ENCODE peak calls at places on chromosomes 13 and 19, in nine cellular contexts. D, K, X, Q, C, W, M, P and Z are unnamed samples.

GRCh38 chr13:46382224-46382623 is 4.8 kb downstream of the RUBCNL start:
- DNase-seq in D (no peak), K (no peak), X (no peak), Q (no peak), C (no peak), W (no peak), M (no peak), P (no peak), Z (no peak)

GRCh38 chr19:51188227-51188559 is 36.7 kb upstream of the CD33 start:
- DNase-seq in D (no peak), K (no peak), X (no peak), Q (no peak), C (no peak), W (no peak), M (no peak), P (no peak), Z (no peak)

GRCh38 chr19:56973713-56974553 is 133.4 kb upstream of the PEG3 start:
- DNase-seq in D (peak), K (no peak), X (no peak), Q (no peak), C (no peak), W (no peak), M (no peak), P (no peak), Z (no peak)

GRCh38 chr19:54609356-54609791 is 15.9 kb downstream of the LILRA1 start:
- DNase-seq in D (no peak), K (no peak), X (no peak), Q (no peak), C (no peak), W (no peak), M (no peak), P (no peak), Z (no peak)

GRCh38 chr19:42274065-42274682 is 5.1 kb downstream of the CIC start:
- DNase-seq in D (no peak), K (peak), X (no peak), Q (no peak), C (peak), W (no peak), M (no peak), P (no peak), Z (no peak)

GRCh38 chr13:43730642-43731041 is 56.1 kb downstream of the ENOX1 start:
- DNase-seq in D (no peak), K (no peak), X (no peak), Q (peak), C (no peak), W (no peak), M (no peak), P (peak), Z (no peak)

GRCh38 chr19:45153339-45154063 is 7.3 kb downstream of the NKPD1 start:
- DNase-seq in D (peak), K (no peak), X (peak), Q (peak), C (peak), W (peak), M (no peak), P (peak), Z (no peak)

GRCh38 chr13:98273067-98273823 is 96.2 kb upstream of the RNF113B start:
- DNase-seq in D (peak), K (no peak), X (no peak), Q (no peak), C (no peak), W (no peak), M (no peak), P (no peak), Z (no peak)

GRCh38 chr13:99003851-99004471 is 26.1 kb upstream of the DOCK9 start:
- DNase-seq in D (no peak), K (no peak), X (no peak), Q (no peak), C (no peak), W (no peak), M (no peak), P (no peak), Z (no peak)

GRCh38 chr13:30002577-30002976 is 152.2 kb upstream of the UBL3 start:
- DNase-seq in D (no peak), K (no peak), X (no peak), Q (no peak), C (no peak), W (no peak), M (no peak), P (peak), Z (no peak)

GRCh38 chr13:99031725-99032298 is 53.9 kb upstream of the DOCK9 start:
- DNase-seq in D (no peak), K (no peak), X (no peak), Q (no peak), C (no peak), W (no peak), M (no peak), P (no peak), Z (no peak)

GRCh38 chr13:45333973-45334922 is 6.7 kb downstream of the TPT1 start:
- DNase-seq in D (no peak), K (no peak), X (no peak), Q (no peak), C (peak), W (no peak), M (no peak), P (peak), Z (no peak)

GRCh38 chr13:41577437-41577836 is 120.1 kb downstream of the RGCC start:
- DNase-seq in D (no peak), K (peak), X (no peak), Q (no peak), C (no peak), W (no peak), M (peak), P (peak), Z (no peak)

GRCh38 chr13:107480130-107480529 is 735.2 kb downstream of the LIG4 start:
- DNase-seq in D (no peak), K (no peak), X (no peak), Q (no peak), C (no peak), W (no peak), M (no peak), P (peak), Z (no peak)

GRCh38 chr13:94411747-94412146 is 67.7 kb downstream of the DCT start:
- DNase-seq in D (no peak), K (no peak), X (no peak), Q (no peak), C (no peak), W (no peak), M (no peak), P (no peak), Z (no peak)

GRCh38 chr13:97212540-97213146 is 9.5 kb upstream of the MBNL2 start:
- DNase-seq in D (no peak), K (no peak), X (no peak), Q (peak), C (no peak), W (no peak), M (no peak), P (peak), Z (peak)

GRCh38 chr13:49421391-49421790 is 22.5 kb downstream of the CAB39L start:
- DNase-seq in D (peak), K (no peak), X (no peak), Q (peak), C (peak), W (peak), M (no peak), P (no peak), Z (no peak)

GRCh38 chr19:7560271-7560670 is 24.8 kb downstream of the PNPLA6 start:
- DNase-seq in D (no peak), K (no peak), X (no peak), Q (no peak), C (no peak), W (no peak), M (no peak), P (no peak), Z (peak)

GRCh38 chr19:33465834-33466233 is 55.8 kb downstream of the PEPD start:
- DNase-seq in D (no peak), K (no peak), X (no peak), Q (no peak), C (no peak), W (no peak), M (no peak), P (no peak), Z (no peak)

GRCh38 chr19:45152504-45153338 is 8.1 kb downstream of the NKPD1 start:
- DNase-seq in D (peak), K (no peak), X (no peak), Q (peak), C (peak), W (peak), M (no peak), P (peak), Z (no peak)

GRCh38 chr13:53201454-53202225 is 173.0 kb downstream of the OLFM4 start:
- DNase-seq in D (no peak), K (no peak), X (peak), Q (peak), C (no peak), W (peak), M (no peak), P (no peak), Z (no peak)

GRCh38 chr19:35266149-35266903 is 2.4 kb upstream of the USF2 start:
- DNase-seq in D (peak), K (no peak), X (no peak), Q (peak), C (no peak), W (no peak), M (peak), P (no peak), Z (no peak)

GRCh38 chr19:3304871-3305423 is 61.4 kb upstream of the NFIC start:
- DNase-seq in D (peak), K (peak), X (peak), Q (peak), C (peak), W (peak), M (peak), P (peak), Z (peak)

GRCh38 chr13:29465741-29466293 is 129.7 kb downstream of the SLC7A1 start:
- DNase-seq in D (no peak), K (no peak), X (no peak), Q (no peak), C (no peak), W (no peak), M (peak), P (peak), Z (no peak)

GRCh38 chr13:98214008-98214643 is 37.1 kb upstream of the RNF113B start:
- DNase-seq in D (no peak), K (no peak), X (no peak), Q (no peak), C (no peak), W (no peak), M (no peak), P (peak), Z (no peak)

GRCh38 chr13:51523082-51523518 is 61.2 kb upstream of the WDFY2 start:
- DNase-seq in D (no peak), K (peak), X (no peak), Q (peak), C (peak), W (no peak), M (no peak), P (peak), Z (peak)

GRCh38 chr19:35216833-35217707 is 11.5 kb downstream of the FAM187B start:
- DNase-seq in D (peak), K (peak), X (no peak), Q (peak), C (peak), W (no peak), M (no peak), P (no peak), Z (no peak)

GRCh38 chr19:11530432-11530831 is 1.5 kb upstream of the ECSIT start:
- DNase-seq in D (peak), K (peak), X (no peak), Q (peak), C (peak), W (peak), M (no peak), P (peak), Z (peak)

GRCh38 chr13:48562296-48563066 is 29.6 kb upstream of the RCBTB2 start:
- DNase-seq in D (no peak), K (no peak), X (no peak), Q (peak), C (peak), W (no peak), M (no peak), P (no peak), Z (no peak)

GRCh38 chr13:111034811-111035210 is 80.3 kb upstream of the ARHGEF7 start:
- DNase-seq in D (no peak), K (no peak), X (no peak), Q (no peak), C (no peak), W (no peak), M (no peak), P (peak), Z (no peak)

GRCh38 chr13:35478384-35479222 is 2.1 kb upstream of the MAB21L1 start:
- DNase-seq in D (no peak), K (no peak), X (no peak), Q (no peak), C (no peak), W (peak), M (no peak), P (no peak), Z (no peak)

DNA sequence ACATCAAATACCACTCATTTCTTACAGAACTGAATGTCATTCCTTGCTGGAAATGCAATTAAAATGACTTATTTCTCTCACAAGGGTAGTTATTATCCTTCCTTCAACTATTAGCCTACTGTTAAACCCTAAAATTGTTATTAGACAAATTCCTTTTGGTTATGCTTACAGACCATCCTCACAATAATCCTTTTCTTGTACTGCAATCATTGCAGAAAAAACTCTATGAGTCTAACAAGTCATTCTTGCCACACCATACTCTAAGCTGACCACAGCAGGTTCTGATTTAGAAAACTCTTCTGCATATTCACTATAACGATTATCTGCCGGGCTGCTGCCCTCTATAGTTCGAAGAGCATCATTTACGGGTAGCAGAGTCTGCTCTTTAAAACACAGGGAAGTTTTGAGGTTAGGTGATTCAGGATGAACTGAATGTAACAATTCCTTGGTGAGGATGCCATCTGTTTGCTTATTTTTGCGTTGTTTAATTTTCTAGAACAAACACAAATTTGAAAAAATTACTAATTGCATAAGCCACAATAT is 38.2 kb downstream of the MTMR6 start:
- DNase-seq in D (no peak), K (no peak), X (no peak), Q (no peak), C (no peak), W (peak), M (no peak), P (peak), Z (no peak)
- TF ChIP-seq CTCF in D (peak), K (no peak), X (peak), Q (no peak), C (no peak), W (peak), M (peak), P (peak), Z (peak)

DNA sequence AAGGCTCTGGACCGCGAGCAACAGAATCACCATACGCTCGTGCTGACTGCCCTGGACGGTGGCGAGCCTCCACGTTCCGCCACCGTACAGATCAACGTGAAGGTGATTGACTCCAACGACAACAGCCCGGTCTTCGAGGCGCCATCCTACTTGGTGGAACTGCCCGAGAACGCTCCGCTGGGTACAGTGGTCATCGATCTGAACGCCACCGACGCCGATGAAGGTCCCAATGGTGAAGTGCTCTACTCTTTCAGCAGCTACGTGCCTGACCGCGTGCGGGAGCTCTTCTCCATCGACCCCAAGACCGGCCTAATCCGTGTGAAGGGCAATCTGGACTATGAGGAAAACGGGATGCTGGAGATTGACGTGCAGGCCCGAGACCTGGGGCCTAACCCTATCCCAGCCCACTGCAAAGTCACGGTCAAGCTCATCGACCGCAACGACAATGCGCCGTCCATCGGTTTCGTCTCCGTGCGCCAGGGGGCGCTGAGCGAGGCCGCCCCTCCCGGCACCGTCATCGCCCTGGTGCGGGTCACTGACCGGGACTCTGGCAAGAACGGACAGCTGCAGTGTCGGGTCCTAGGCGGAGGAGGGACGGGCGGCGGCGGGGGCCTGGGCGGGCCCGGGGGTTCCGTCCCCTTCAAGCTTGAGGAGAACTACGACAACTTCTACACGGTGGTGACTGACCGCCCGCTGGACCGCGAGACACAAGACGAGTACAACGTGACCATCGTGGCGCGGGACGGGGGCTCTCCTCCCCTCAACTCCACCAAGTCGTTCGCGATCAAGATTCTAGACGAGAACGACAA is 1.8 kb downstream of the PCDH17 start:
- DNase-seq in D (no peak), K (no peak), X (peak), Q (peak), C (no peak), W (peak), M (no peak), P (no peak), Z (no peak)
- TF ChIP-seq CTCF in D (no peak), K (no peak), X (peak), Q (peak), C (no peak), W (peak), M (peak), P (no peak), Z (no peak)

DNA sequence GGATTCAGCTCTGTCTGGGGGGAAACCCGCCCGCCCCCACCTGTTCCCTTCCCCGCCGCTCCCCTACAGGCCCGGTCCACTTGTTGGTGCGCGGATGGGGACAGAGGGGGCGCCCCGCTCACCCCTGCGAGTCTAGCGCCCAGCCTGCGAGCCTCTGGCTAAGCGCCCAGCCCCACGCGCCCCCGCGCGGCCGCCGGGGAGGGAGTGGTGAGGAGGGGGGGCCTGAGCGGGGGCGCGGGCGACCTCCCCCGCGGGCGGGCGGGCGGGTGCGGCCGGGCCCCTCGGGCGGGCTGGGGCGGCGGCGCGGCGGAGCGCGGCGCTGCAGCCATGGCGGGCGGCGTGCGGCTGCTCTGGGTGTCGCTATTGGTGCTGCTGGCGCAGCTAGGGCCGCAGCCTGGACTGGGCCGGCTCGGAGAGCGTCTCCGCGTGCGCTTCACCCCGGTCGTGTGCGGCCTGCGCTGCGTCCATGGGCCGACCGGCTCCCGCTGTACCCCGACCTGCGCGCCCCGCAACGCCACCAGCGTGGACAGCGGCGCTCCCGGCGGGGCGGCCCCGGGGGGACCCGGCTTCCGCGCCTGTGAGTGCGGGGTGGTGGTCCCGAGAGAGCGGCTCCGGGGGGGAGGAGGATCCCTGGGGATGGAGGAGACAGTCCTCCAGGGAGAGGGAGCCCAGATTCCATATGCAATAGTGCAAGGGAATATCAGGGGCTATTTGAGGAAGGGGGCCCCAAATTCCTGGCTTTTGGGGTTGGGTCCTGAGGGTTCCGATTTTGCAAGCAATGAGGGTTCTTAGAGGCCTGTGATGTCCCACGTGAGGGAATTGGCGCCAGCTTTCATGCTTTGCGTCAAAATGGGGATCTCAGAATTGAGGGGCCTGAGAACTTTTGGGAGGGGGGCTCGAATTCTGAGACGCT is at the start of gene LTBP4:
- DNase-seq in D (no peak), K (no peak), X (no peak), Q (peak), C (no peak), W (peak), M (no peak), P (no peak), Z (no peak)
- TF ChIP-seq CTCF in D (peak), K (no peak), X (peak), Q (no peak), C (no peak), W (peak), M (peak), P (peak), Z (no peak)

DNA sequence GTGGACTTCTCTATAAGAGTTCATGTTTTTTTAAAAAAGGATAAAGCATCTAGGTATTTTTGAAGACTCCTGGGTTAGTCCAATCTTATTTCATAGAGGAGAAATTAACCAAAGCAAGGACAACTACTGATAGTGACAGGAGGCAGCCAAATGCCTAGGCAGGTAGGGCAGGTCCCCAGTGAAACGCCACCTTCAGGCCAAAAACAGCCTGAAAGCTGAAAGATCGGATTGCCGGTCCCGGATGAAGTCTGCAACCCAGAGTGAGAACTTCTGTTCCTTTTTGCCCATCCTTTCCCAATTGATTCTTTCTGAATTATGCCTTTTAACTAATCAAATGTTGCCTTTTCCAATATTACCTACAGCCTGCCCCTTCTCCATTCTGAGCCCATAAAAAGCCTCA is 6.1 kb upstream of the GGACT start:
- DNase-seq in D (no peak), K (no peak), X (no peak), Q (peak), C (no peak), W (peak), M (no peak), P (no peak), Z (peak)
- TF ChIP-seq CTCF in D (peak), K (no peak), X (peak), Q (peak), C (no peak), W (peak), M (no peak), P (peak), Z (peak)

GRCh38 chr13:33610471-33611015 is 207.4 kb upstream of the RFC3 start:
- DNase-seq in D (no peak), K (no peak), X (no peak), Q (peak), C (peak), W (peak), M (no peak), P (no peak), Z (peak)

GRCh38 chr13:33611016-33611805 is 206.7 kb upstream of the RFC3 start:
- DNase-seq in D (no peak), K (no peak), X (no peak), Q (peak), C (no peak), W (peak), M (peak), P (peak), Z (no peak)

GRCh38 chr13:33606692-33607091 is 211.3 kb upstream of the RFC3 start:
- DNase-seq in D (peak), K (no peak), X (no peak), Q (no peak), C (no peak), W (peak), M (no peak), P (no peak), Z (peak)
- TF ChIP-seq CTCF in D (peak), K (no peak), X (no peak), Q (no peak), C (no peak), W (peak), M (no peak), P (no peak), Z (peak)

GRCh38 chr13:37392389-37392788 is 206.2 kb downstream of the POSTN start:
- DNase-seq in D (no peak), K (no peak), X (no peak), Q (no peak), C (no peak), W (no peak), M (no peak), P (no peak), Z (no peak)
- TF ChIP-seq CTCF in D (no peak), K (no peak), X (no peak), Q (no peak), C (no peak), W (no peak), M (no peak), P (no peak), Z (no peak)

DNA sequence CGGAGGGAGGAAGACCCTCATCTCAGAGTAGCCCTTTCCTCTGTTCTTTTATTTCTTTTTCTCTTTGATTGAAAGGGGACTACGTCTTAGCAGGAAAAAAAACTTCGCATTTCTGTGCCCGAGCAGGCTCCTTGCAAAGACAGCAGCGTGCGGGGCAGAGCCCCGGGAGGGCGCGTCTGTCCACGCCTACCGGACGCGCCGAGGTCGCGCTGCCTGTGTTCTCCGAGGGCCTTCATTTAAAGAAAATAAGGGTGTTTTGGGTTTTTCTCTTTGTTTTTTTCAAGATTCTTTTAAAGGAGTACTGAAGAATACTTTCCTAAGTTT is 29.2 kb downstream of the CERS1 start:
- DNase-seq in D (no peak), K (no peak), X (no peak), Q (no peak), C (peak), W (no peak), M (no peak), P (no peak), Z (no peak)
- TF ChIP-seq CTCF in D (no peak), K (no peak), X (no peak), Q (peak), C (peak), W (no peak), M (no peak), P (no peak), Z (peak)